ENCODE peak calls at places on chromosomes 11 and 22, in six cellular contexts. D is H9, O is PC-9, J is neural crest cell, B is lung, K is colonic mucosa. V is an unnamed sample.

GRCh38 chr22:35072939-35073338 is 7.0 kb downstream of the ISX start:
- DNase-seq in D (no peak), O (no peak), J (no peak), B (no peak), K (no peak), V (no peak)

GRCh38 chr11:120722539-120722938 is 211.0 kb downstream of the GRIK4 start:
- DNase-seq in D (no peak), O (no peak), J (no peak), B (no peak), K (no peak), V (no peak)

GRCh38 chr22:40211481-40212052 is 33.8 kb downstream of the TNRC6B start:
- DNase-seq in D (no peak), O (no peak), J (no peak), B (no peak), K (no peak), V (no peak)

GRCh38 chr11:50169634-50170033 is 137.0 kb downstream of the OR4C45 start:
- DNase-seq in D (no peak), O (no peak), J (no peak), B (no peak), K (no peak), V (no peak)

GRCh38 chr22:39543095-39543494 is 10.5 kb upstream of the RPS19BP1 start:
- DNase-seq in D (peak), O (no peak), J (peak), B (no peak), K (no peak), V (no peak)

GRCh38 chr11:115678942-115679341 is 174.7 kb upstream of the CADM1 start:
- DNase-seq in D (peak), O (no peak), J (no peak), B (no peak), K (peak), V (no peak)

GRCh38 chr11:89498845-89499448 is 7.8 kb upstream of the NOX4 start:
- DNase-seq in D (peak), O (no peak), J (no peak), B (no peak), K (no peak), V (no peak)

GRCh38 chr11:17814546-17814945 is 80.0 kb downstream of the KCNC1 start:
- DNase-seq in D (no peak), O (no peak), J (no peak), B (no peak), K (no peak), V (no peak)

GRCh38 chr22:22930571-22931556 is 43.2 kb downstream of the IGLL5 start:
- DNase-seq in D (no peak), O (no peak), J (no peak), B (no peak), K (no peak), V (no peak)

GRCh38 chr11:119584193-119585037 is 144.6 kb downstream of the NECTIN1 start:
- DNase-seq in D (peak), O (peak), J (peak), B (no peak), K (peak), V (no peak)

GRCh38 chr11:96095884-96096301 is 172.0 kb upstream of the MTMR2 start:
- DNase-seq in D (no peak), O (peak), J (no peak), B (no peak), K (peak), V (no peak)

GRCh38 chr22:29520851-29521250 is 32.7 kb downstream of the THOC5 start:
- DNase-seq in D (no peak), O (no peak), J (no peak), B (no peak), K (no peak), V (no peak)

GRCh38 chr11:37352485-37352884 is 754.4 kb upstream of the RAG2 start:
- DNase-seq in D (no peak), O (no peak), J (no peak), B (no peak), K (no peak), V (no peak)

GRCh38 chr11:108559340-108559739 is 34.2 kb downstream of the EXPH5 start:
- DNase-seq in D (no peak), O (no peak), J (no peak), B (no peak), K (no peak), V (no peak)

GRCh38 chr11:116558504-116559252 is 214.1 kb downstream of the BUD13 start:
- DNase-seq in D (no peak), O (no peak), J (no peak), B (no peak), K (no peak), V (no peak)

GRCh38 chr11:100403817-100404216 is 283.3 kb upstream of the ARHGAP42 start:
- DNase-seq in D (no peak), O (no peak), J (no peak), B (no peak), K (no peak), V (no peak)

DNA sequence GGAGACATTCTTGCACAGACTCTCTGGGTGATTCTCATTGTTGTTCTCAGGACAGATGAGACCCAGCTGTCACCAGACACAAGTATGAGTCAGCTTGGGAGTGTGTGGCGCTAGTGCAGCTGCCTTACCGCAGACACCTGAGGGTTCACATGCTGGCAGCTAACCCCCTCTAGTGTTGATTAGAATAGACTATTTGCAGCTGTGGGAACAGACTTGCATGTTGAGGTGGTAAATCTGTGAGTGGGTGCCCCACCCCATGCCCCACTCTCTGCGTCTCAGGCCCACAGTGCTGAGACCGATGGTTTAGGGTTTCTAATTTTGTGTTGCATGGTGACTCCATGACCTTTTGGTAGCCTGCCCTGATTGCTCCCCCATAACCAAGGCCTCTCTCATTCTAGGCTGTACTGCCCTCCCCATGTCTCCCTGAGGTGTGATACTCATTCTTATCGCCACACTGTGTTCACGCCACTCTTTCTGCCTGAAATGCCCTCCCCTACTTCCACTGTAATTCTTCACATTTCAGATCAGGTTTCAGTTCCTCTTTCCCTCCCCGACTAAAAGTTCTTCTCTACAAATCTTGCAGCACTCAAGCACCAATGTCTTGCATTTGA is 73.7 kb upstream of the KIRREL3 start:
- DNase-seq in D (peak), O (peak), J (no peak), B (no peak), K (peak), V (no peak)
- TF ChIP-seq CTCF in D (peak), O (no peak), J (peak), B (no peak), K (no peak), V (no peak)

DNA sequence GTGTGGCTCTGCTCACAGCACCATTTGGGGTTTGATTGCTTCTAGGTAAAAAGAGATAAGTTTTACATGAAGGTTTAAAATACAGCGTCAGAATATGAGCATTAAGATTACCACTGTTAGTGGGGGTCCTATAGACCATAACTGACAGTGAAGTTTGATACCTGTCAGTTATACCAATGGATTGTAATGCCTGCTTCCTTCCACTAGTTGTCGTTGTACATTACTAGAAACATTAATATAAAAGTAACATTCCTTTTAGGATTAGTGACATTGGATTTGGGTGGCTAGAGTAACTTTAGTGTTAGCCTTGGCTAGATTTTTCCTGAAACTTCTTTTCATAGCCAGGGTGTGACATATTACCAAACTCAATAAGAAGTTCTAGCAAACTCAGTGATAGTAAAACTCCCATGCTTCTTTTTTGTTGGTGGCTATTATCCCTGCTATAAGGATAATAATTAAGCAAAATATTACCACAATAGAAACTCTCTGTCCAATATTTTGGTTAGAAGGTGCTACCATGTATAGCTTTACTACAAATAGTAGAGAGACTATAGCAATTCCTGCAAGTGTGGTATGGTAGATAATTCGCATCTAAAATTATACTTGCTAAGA is 57.1 kb downstream of the FAM181B start:
- DNase-seq in D (no peak), O (no peak), J (no peak), B (no peak), K (no peak), V (no peak)
- TF ChIP-seq CTCF in D (peak), O (peak), J (peak), B (no peak), K (peak), V (no peak)

GRCh38 chr11:64247729-64248531 is 1.2 kb upstream of the PPP1R14B start:
- DNase-seq in D (no peak), O (no peak), J (no peak), B (no peak), K (no peak), V (no peak)
- TF ChIP-seq CTCF in D (no peak), O (no peak), J (peak), B (no peak), K (no peak), V (no peak)

GRCh38 chr11:2783536-2784082 is 83.8 kb upstream of the KCNQ1OT1 start:
- DNase-seq in D (no peak), O (no peak), J (no peak), B (no peak), K (no peak), V (no peak)
- TF ChIP-seq CTCF in D (no peak), O (no peak), J (no peak), B (no peak), K (no peak), V (no peak)